ENCODE peak calls at places on chromosomes 11 and 22, in six cellular contexts. One of them, this sample, is unnamed.
A peak's percentile ranks its signal among the peaks of the same experiment; 100 is the strongest.

GRCh38 chr11:134654161-134654915 is 242.3 kb upstream of the B3GAT1 start:
- DNase-seq in heart left ventricle: no peak
- DNase-seq in T follicular helper cell: no peak
- DNase-seq in activated CD4-positive, alpha-beta T cell treated with anti-CD3 and anti-CD28 coated beads for 4 hours: no peak
- DNase-seq in coronary artery: no peak
- DNase-seq in posterior vena cava: no peak
- DNase-seq in this sample: no peak

GRCh38 chr22:49370841-49371301 is 456.8 kb downstream of the BRD1 start:
- DNase-seq in heart left ventricle: no peak
- DNase-seq in T follicular helper cell: no peak
- DNase-seq in activated CD4-positive, alpha-beta T cell treated with anti-CD3 and anti-CD28 coated beads for 4 hours: no peak
- DNase-seq in coronary artery: peak; percentile 46
- DNase-seq in posterior vena cava: peak; percentile 70
- DNase-seq in this sample: no peak

GRCh38 chr11:74671520-74672196 is 59.6 kb downstream of the CHRDL2 start:
- DNase-seq in heart left ventricle: no peak
- DNase-seq in T follicular helper cell: no peak
- DNase-seq in activated CD4-positive, alpha-beta T cell treated with anti-CD3 and anti-CD28 coated beads for 4 hours: no peak
- DNase-seq in coronary artery: no peak
- DNase-seq in posterior vena cava: no peak
- DNase-seq in this sample: no peak

GRCh38 chr11:2750601-2751522 is 51.1 kb upstream of the KCNQ1OT1 start:
- DNase-seq in heart left ventricle: peak; percentile 61
- DNase-seq in T follicular helper cell: no peak
- DNase-seq in activated CD4-positive, alpha-beta T cell treated with anti-CD3 and anti-CD28 coated beads for 4 hours: no peak
- DNase-seq in coronary artery: no peak
- DNase-seq in posterior vena cava: peak; percentile 62
- DNase-seq in this sample: no peak

GRCh38 chr11:64869571-64870175 is 8.7 kb downstream of the EHD1 start:
- DNase-seq in heart left ventricle: no peak
- DNase-seq in T follicular helper cell: no peak
- DNase-seq in activated CD4-positive, alpha-beta T cell treated with anti-CD3 and anti-CD28 coated beads for 4 hours: no peak
- DNase-seq in coronary artery: no peak
- DNase-seq in posterior vena cava: no peak
- DNase-seq in this sample: no peak

GRCh38 chr11:2770556-2771301 is 70.9 kb upstream of the KCNQ1OT1 start:
- DNase-seq in heart left ventricle: peak; percentile 55
- DNase-seq in T follicular helper cell: no peak
- DNase-seq in activated CD4-positive, alpha-beta T cell treated with anti-CD3 and anti-CD28 coated beads for 4 hours: no peak
- DNase-seq in coronary artery: peak; percentile 63
- DNase-seq in posterior vena cava: peak; percentile 66
- DNase-seq in this sample: no peak

GRCh38 chr22:35205141-35205775 is 52.0 kb upstream of the HMGXB4 start:
- DNase-seq in heart left ventricle: no peak
- DNase-seq in T follicular helper cell: no peak
- DNase-seq in activated CD4-positive, alpha-beta T cell treated with anti-CD3 and anti-CD28 coated beads for 4 hours: no peak
- DNase-seq in coronary artery: no peak
- DNase-seq in posterior vena cava: no peak
- DNase-seq in this sample: no peak

GRCh38 chr11:123443851-123444623 is 14.0 kb downstream of the GRAMD1B start:
- DNase-seq in heart left ventricle: no peak
- DNase-seq in T follicular helper cell: no peak
- DNase-seq in activated CD4-positive, alpha-beta T cell treated with anti-CD3 and anti-CD28 coated beads for 4 hours: no peak
- DNase-seq in coronary artery: no peak
- DNase-seq in posterior vena cava: no peak
- DNase-seq in this sample: no peak

GRCh38 chr11:126968915-126969314 is 31.7 kb downstream of the KIRREL3 start:
- DNase-seq in heart left ventricle: no peak
- DNase-seq in T follicular helper cell: no peak
- DNase-seq in activated CD4-positive, alpha-beta T cell treated with anti-CD3 and anti-CD28 coated beads for 4 hours: no peak
- DNase-seq in coronary artery: no peak
- DNase-seq in posterior vena cava: no peak
- DNase-seq in this sample: no peak

GRCh38 chr22:46362934-46363515 is 27.5 kb downstream of the TRMU start:
- DNase-seq in heart left ventricle: peak; percentile 42
- DNase-seq in T follicular helper cell: no peak
- DNase-seq in activated CD4-positive, alpha-beta T cell treated with anti-CD3 and anti-CD28 coated beads for 4 hours: no peak
- DNase-seq in coronary artery: no peak
- DNase-seq in posterior vena cava: no peak
- DNase-seq in this sample: no peak

GRCh38 chr11:68008381-68009337 is 1.5 kb upstream of the ALDH3B1 start:
- DNase-seq in heart left ventricle: peak; percentile 63
- DNase-seq in T follicular helper cell: no peak
- DNase-seq in activated CD4-positive, alpha-beta T cell treated with anti-CD3 and anti-CD28 coated beads for 4 hours: no peak
- DNase-seq in coronary artery: no peak
- DNase-seq in posterior vena cava: no peak
- DNase-seq in this sample: no peak

GRCh38 chr11:127862406-127862805 is 725.0 kb downstream of the ETS1 start:
- DNase-seq in heart left ventricle: no peak
- DNase-seq in T follicular helper cell: no peak
- DNase-seq in activated CD4-positive, alpha-beta T cell treated with anti-CD3 and anti-CD28 coated beads for 4 hours: no peak
- DNase-seq in coronary artery: no peak
- DNase-seq in posterior vena cava: no peak
- DNase-seq in this sample: no peak

GRCh38 chr11:72643547-72643946 is 30.7 kb downstream of the PDE2A start:
- DNase-seq in heart left ventricle: no peak
- DNase-seq in T follicular helper cell: no peak
- DNase-seq in activated CD4-positive, alpha-beta T cell treated with anti-CD3 and anti-CD28 coated beads for 4 hours: no peak
- DNase-seq in coronary artery: peak; percentile 83
- DNase-seq in posterior vena cava: no peak
- DNase-seq in this sample: no peak

GRCh38 chr11:74543991-74544390 is 48.4 kb upstream of the POLD3 start:
- DNase-seq in heart left ventricle: no peak
- DNase-seq in T follicular helper cell: no peak
- DNase-seq in activated CD4-positive, alpha-beta T cell treated with anti-CD3 and anti-CD28 coated beads for 4 hours: no peak
- DNase-seq in coronary artery: no peak
- DNase-seq in posterior vena cava: no peak
- DNase-seq in this sample: no peak

GRCh38 chr11:62850911-62851806 is 11.8 kb upstream of the WDR74 start:
- DNase-seq in heart left ventricle: no peak
- DNase-seq in T follicular helper cell: no peak
- DNase-seq in activated CD4-positive, alpha-beta T cell treated with anti-CD3 and anti-CD28 coated beads for 4 hours: no peak
- DNase-seq in coronary artery: no peak
- DNase-seq in posterior vena cava: peak; percentile 22
- DNase-seq in this sample: no peak

GRCh38 chr11:64062185-64063039 is 26.7 kb downstream of the FLRT1 start:
- DNase-seq in heart left ventricle: no peak
- DNase-seq in T follicular helper cell: no peak
- DNase-seq in activated CD4-positive, alpha-beta T cell treated with anti-CD3 and anti-CD28 coated beads for 4 hours: no peak
- DNase-seq in coronary artery: no peak
- DNase-seq in posterior vena cava: no peak
- DNase-seq in this sample: no peak

GRCh38 chr11:57568330-57568766 is 876 bp upstream of the UBE2L6 start:
- DNase-seq in heart left ventricle: no peak
- DNase-seq in T follicular helper cell: no peak
- DNase-seq in activated CD4-positive, alpha-beta T cell treated with anti-CD3 and anti-CD28 coated beads for 4 hours: peak; percentile 83
- DNase-seq in coronary artery: no peak
- DNase-seq in posterior vena cava: no peak
- DNase-seq in this sample: no peak

GRCh38 chr22:46433318-46433717 is 97.8 kb downstream of the TRMU start:
- DNase-seq in heart left ventricle: no peak
- DNase-seq in T follicular helper cell: no peak
- DNase-seq in activated CD4-positive, alpha-beta T cell treated with anti-CD3 and anti-CD28 coated beads for 4 hours: no peak
- DNase-seq in coronary artery: no peak
- DNase-seq in posterior vena cava: no peak
- DNase-seq in this sample: no peak

GRCh38 chr11:16093889-16094653 is 262.3 kb downstream of the SOX6 start:
- DNase-seq in heart left ventricle: no peak
- DNase-seq in T follicular helper cell: no peak
- DNase-seq in activated CD4-positive, alpha-beta T cell treated with anti-CD3 and anti-CD28 coated beads for 4 hours: no peak
- DNase-seq in coronary artery: no peak
- DNase-seq in posterior vena cava: no peak
- DNase-seq in this sample: no peak

GRCh38 chr11:66278396-66279091 is 569 bp downstream of the CNIH2 start:
- DNase-seq in heart left ventricle: no peak
- DNase-seq in T follicular helper cell: no peak
- DNase-seq in activated CD4-positive, alpha-beta T cell treated with anti-CD3 and anti-CD28 coated beads for 4 hours: peak; percentile 28
- DNase-seq in coronary artery: no peak
- DNase-seq in posterior vena cava: no peak
- DNase-seq in this sample: no peak

GRCh38 chr11:75441804-75442132 is 8.8 kb upstream of the KLHL35 start:
- DNase-seq in heart left ventricle: no peak
- DNase-seq in T follicular helper cell: no peak
- DNase-seq in activated CD4-positive, alpha-beta T cell treated with anti-CD3 and anti-CD28 coated beads for 4 hours: no peak
- DNase-seq in coronary artery: no peak
- DNase-seq in posterior vena cava: no peak
- DNase-seq in this sample: no peak

GRCh38 chr11:34238966-34239365 is 118.8 kb downstream of the ABTB2 start:
- DNase-seq in heart left ventricle: no peak
- DNase-seq in T follicular helper cell: no peak
- DNase-seq in activated CD4-positive, alpha-beta T cell treated with anti-CD3 and anti-CD28 coated beads for 4 hours: no peak
- DNase-seq in coronary artery: peak; percentile 35
- DNase-seq in posterior vena cava: no peak
- DNase-seq in this sample: no peak

GRCh38 chr22:25644122-25644521 is 79.6 kb downstream of the GRK3 start:
- DNase-seq in heart left ventricle: no peak
- DNase-seq in T follicular helper cell: no peak
- DNase-seq in activated CD4-positive, alpha-beta T cell treated with anti-CD3 and anti-CD28 coated beads for 4 hours: no peak
- DNase-seq in coronary artery: no peak
- DNase-seq in posterior vena cava: no peak
- DNase-seq in this sample: no peak

This sample was measured in T-helper 22 cell.